ENCODE peak calls at places on chromosomes 12 and 14, in seven cellular contexts. One of them, this sample, is unnamed.

GRCh38 chr12:11555743-11556625 is 93.5 kb upstream of the ETV6 start:
- DNase-seq in AML-193: no peak
- DNase-seq in left ventricle myocardium inferior: no peak
- DNase-seq in natural killer cell treated with Interleukin-12 subunit alpha and Interleukin-12 subunit beta and Interleukin-15 and Interleukin-18, amount 100 ng/mL, for 72 hours: no peak
- DNase-seq in GM13976: no peak
- DNase-seq in substantia nigra: no peak
- DNase-seq in kidney tubule cell: no peak
- DNase-seq in this sample: no peak

GRCh38 chr14:24427537-24428508 is 1.6 kb downstream of the CBLN3 start:
- DNase-seq in natural killer cell treated with Interleukin-12 subunit alpha and Interleukin-12 subunit beta and Interleukin-15 and Interleukin-18, amount 100 ng/mL, for 72 hours: no peak
- DNase-seq in left ventricle myocardium inferior: no peak
- DNase-seq in AML-193: no peak
- DNase-seq in GM13976: no peak
- DNase-seq in kidney tubule cell: no peak
- DNase-seq in substantia nigra: no peak
- DNase-seq in this sample: no peak

GRCh38 chr12:59036341-59036740 is 116.0 kb upstream of the LRIG3 start:
- DNase-seq in left ventricle myocardium inferior: no peak
- DNase-seq in natural killer cell treated with Interleukin-12 subunit alpha and Interleukin-12 subunit beta and Interleukin-15 and Interleukin-18, amount 100 ng/mL, for 72 hours: no peak
- DNase-seq in kidney tubule cell: no peak
- DNase-seq in substantia nigra: no peak
- DNase-seq in GM13976: no peak
- DNase-seq in AML-193: no peak
- DNase-seq in this sample: no peak

GRCh38 chr12:118190266-118190665 is 54.3 kb downstream of the PEBP1 start:
- DNase-seq in substantia nigra: no peak
- DNase-seq in left ventricle myocardium inferior: no peak
- DNase-seq in natural killer cell treated with Interleukin-12 subunit alpha and Interleukin-12 subunit beta and Interleukin-15 and Interleukin-18, amount 100 ng/mL, for 72 hours: no peak
- DNase-seq in kidney tubule cell: peak; percentile 26
- DNase-seq in GM13976: no peak
- DNase-seq in AML-193: no peak
- DNase-seq in this sample: no peak

GRCh38 chr12:62632521-62632920 is 165.9 kb downstream of the MON2 start:
- DNase-seq in substantia nigra: no peak
- DNase-seq in natural killer cell treated with Interleukin-12 subunit alpha and Interleukin-12 subunit beta and Interleukin-15 and Interleukin-18, amount 100 ng/mL, for 72 hours: no peak
- DNase-seq in left ventricle myocardium inferior: peak; percentile 61
- DNase-seq in AML-193: no peak
- DNase-seq in GM13976: peak; percentile 61
- DNase-seq in kidney tubule cell: no peak
- DNase-seq in this sample: no peak

GRCh38 chr12:89390802-89391673 is 38.7 kb upstream of the DUSP6 start:
- DNase-seq in kidney tubule cell: peak; percentile 83
- DNase-seq in substantia nigra: no peak
- DNase-seq in left ventricle myocardium inferior: no peak
- DNase-seq in natural killer cell treated with Interleukin-12 subunit alpha and Interleukin-12 subunit beta and Interleukin-15 and Interleukin-18, amount 100 ng/mL, for 72 hours: peak; percentile 80
- DNase-seq in AML-193: peak; percentile 23
- DNase-seq in GM13976: no peak
- DNase-seq in this sample: no peak

GRCh38 chr14:50736932-50737419 is 68.9 kb upstream of the SAV1 start:
- DNase-seq in kidney tubule cell: no peak
- DNase-seq in GM13976: peak; percentile 69
- DNase-seq in substantia nigra: no peak
- DNase-seq in left ventricle myocardium inferior: no peak
- DNase-seq in natural killer cell treated with Interleukin-12 subunit alpha and Interleukin-12 subunit beta and Interleukin-15 and Interleukin-18, amount 100 ng/mL, for 72 hours: peak; percentile 65
- DNase-seq in AML-193: no peak
- DNase-seq in this sample: no peak

GRCh38 chr12:30914986-30915591 is 11.5 kb upstream of the TSPAN11 start:
- DNase-seq in substantia nigra: no peak
- DNase-seq in AML-193: no peak
- DNase-seq in left ventricle myocardium inferior: no peak
- DNase-seq in natural killer cell treated with Interleukin-12 subunit alpha and Interleukin-12 subunit beta and Interleukin-15 and Interleukin-18, amount 100 ng/mL, for 72 hours: no peak
- DNase-seq in kidney tubule cell: no peak
- DNase-seq in GM13976: no peak
- DNase-seq in this sample: no peak

GRCh38 chr12:93979189-93979588 is 169.2 kb upstream of the PLXNC1 start:
- DNase-seq in substantia nigra: no peak
- DNase-seq in natural killer cell treated with Interleukin-12 subunit alpha and Interleukin-12 subunit beta and Interleukin-15 and Interleukin-18, amount 100 ng/mL, for 72 hours: no peak
- DNase-seq in AML-193: peak; percentile 14
- DNase-seq in kidney tubule cell: peak; percentile 42
- DNase-seq in GM13976: peak; percentile 31
- DNase-seq in left ventricle myocardium inferior: no peak
- DNase-seq in this sample: no peak

GRCh38 chr14:101482066-101482465 is 79.2 kb upstream of the DIO3 start:
- DNase-seq in AML-193: no peak
- DNase-seq in natural killer cell treated with Interleukin-12 subunit alpha and Interleukin-12 subunit beta and Interleukin-15 and Interleukin-18, amount 100 ng/mL, for 72 hours: no peak
- DNase-seq in kidney tubule cell: no peak
- DNase-seq in left ventricle myocardium inferior: no peak
- DNase-seq in substantia nigra: no peak
- DNase-seq in GM13976: no peak
- DNase-seq in this sample: no peak

GRCh38 chr12:88578274-88578673 is 2.0 kb downstream of the KITLG start:
- DNase-seq in natural killer cell treated with Interleukin-12 subunit alpha and Interleukin-12 subunit beta and Interleukin-15 and Interleukin-18, amount 100 ng/mL, for 72 hours: no peak
- DNase-seq in AML-193: no peak
- DNase-seq in left ventricle myocardium inferior: no peak
- DNase-seq in substantia nigra: no peak
- DNase-seq in GM13976: no peak
- DNase-seq in kidney tubule cell: peak; percentile 44
- DNase-seq in this sample: no peak

GRCh38 chr12:32541754-32542374 is 137.2 kb upstream of the DNM1L start:
- DNase-seq in left ventricle myocardium inferior: no peak
- DNase-seq in GM13976: no peak
- DNase-seq in AML-193: peak; percentile 17
- DNase-seq in natural killer cell treated with Interleukin-12 subunit alpha and Interleukin-12 subunit beta and Interleukin-15 and Interleukin-18, amount 100 ng/mL, for 72 hours: no peak
- DNase-seq in kidney tubule cell: no peak
- DNase-seq in substantia nigra: no peak
- DNase-seq in this sample: no peak

GRCh38 chr14:29222671-29223268 is 456.2 kb downstream of the FOXG1 start:
- DNase-seq in substantia nigra: no peak
- DNase-seq in AML-193: peak; percentile 7
- DNase-seq in kidney tubule cell: peak; percentile 33
- DNase-seq in natural killer cell treated with Interleukin-12 subunit alpha and Interleukin-12 subunit beta and Interleukin-15 and Interleukin-18, amount 100 ng/mL, for 72 hours: no peak
- DNase-seq in left ventricle myocardium inferior: no peak
- DNase-seq in GM13976: no peak
- DNase-seq in this sample: peak; percentile 45

GRCh38 chr12:93109794-93110203 is 180.7 kb upstream of the EEA1 start:
- DNase-seq in substantia nigra: no peak
- DNase-seq in natural killer cell treated with Interleukin-12 subunit alpha and Interleukin-12 subunit beta and Interleukin-15 and Interleukin-18, amount 100 ng/mL, for 72 hours: no peak
- DNase-seq in kidney tubule cell: peak; percentile 74
- DNase-seq in AML-193: no peak
- DNase-seq in GM13976: peak; percentile 44
- DNase-seq in left ventricle myocardium inferior: no peak
- DNase-seq in this sample: no peak

GRCh38 chr14:95309261-95310051 is 10.3 kb downstream of the CLMN start:
- DNase-seq in left ventricle myocardium inferior: no peak
- DNase-seq in substantia nigra: no peak
- DNase-seq in AML-193: no peak
- DNase-seq in kidney tubule cell: no peak
- DNase-seq in GM13976: no peak
- DNase-seq in natural killer cell treated with Interleukin-12 subunit alpha and Interleukin-12 subunit beta and Interleukin-15 and Interleukin-18, amount 100 ng/mL, for 72 hours: no peak
- DNase-seq in this sample: no peak

GRCh38 chr12:13196302-13196921 is at the start of gene EMP1:
- DNase-seq in natural killer cell treated with Interleukin-12 subunit alpha and Interleukin-12 subunit beta and Interleukin-15 and Interleukin-18, amount 100 ng/mL, for 72 hours: no peak
- DNase-seq in left ventricle myocardium inferior: peak; percentile 92
- DNase-seq in AML-193: peak; percentile 61
- DNase-seq in GM13976: peak; percentile 47
- DNase-seq in substantia nigra: peak; percentile 18
- DNase-seq in kidney tubule cell: peak; percentile 100
- DNase-seq in this sample: peak; percentile 100

GRCh38 chr12:56007148-56007891 is 10.2 kb downstream of the SUOX start:
- DNase-seq in GM13976: peak; percentile 94
- DNase-seq in substantia nigra: peak; percentile 80
- DNase-seq in AML-193: peak; percentile 66
- DNase-seq in natural killer cell treated with Interleukin-12 subunit alpha and Interleukin-12 subunit beta and Interleukin-15 and Interleukin-18, amount 100 ng/mL, for 72 hours: peak; percentile 81
- DNase-seq in left ventricle myocardium inferior: peak; percentile 89
- DNase-seq in kidney tubule cell: peak; percentile 87
- DNase-seq in this sample: peak; percentile 56

GRCh38 chr12:9910716-9911421 is 21.3 kb downstream of the CLEC2A start:
- DNase-seq in kidney tubule cell: no peak
- DNase-seq in substantia nigra: no peak
- DNase-seq in GM13976: no peak
- DNase-seq in natural killer cell treated with Interleukin-12 subunit alpha and Interleukin-12 subunit beta and Interleukin-15 and Interleukin-18, amount 100 ng/mL, for 72 hours: no peak
- DNase-seq in left ventricle myocardium inferior: no peak
- DNase-seq in AML-193: no peak
- DNase-seq in this sample: no peak

GRCh38 chr14:77613207-77613606 is 3.2 kb downstream of the SPTLC2 start:
- DNase-seq in natural killer cell treated with Interleukin-12 subunit alpha and Interleukin-12 subunit beta and Interleukin-15 and Interleukin-18, amount 100 ng/mL, for 72 hours: no peak
- DNase-seq in substantia nigra: no peak
- DNase-seq in GM13976: no peak
- DNase-seq in left ventricle myocardium inferior: no peak
- DNase-seq in AML-193: peak; percentile 69
- DNase-seq in kidney tubule cell: peak; percentile 24
- DNase-seq in this sample: no peak

GRCh38 chr12:49089831-49090773 is 4.5 kb downstream of the DHH start:
- DNase-seq in AML-193: peak; percentile 12
- DNase-seq in GM13976: peak; percentile 34
- DNase-seq in kidney tubule cell: peak; percentile 35
- DNase-seq in left ventricle myocardium inferior: peak; percentile 39
- DNase-seq in natural killer cell treated with Interleukin-12 subunit alpha and Interleukin-12 subunit beta and Interleukin-15 and Interleukin-18, amount 100 ng/mL, for 72 hours: peak; percentile 75
- DNase-seq in substantia nigra: no peak
- DNase-seq in this sample: no peak

GRCh38 chr12:92426346-92426745 is 276.4 kb upstream of the PLEKHG7 start:
- DNase-seq in natural killer cell treated with Interleukin-12 subunit alpha and Interleukin-12 subunit beta and Interleukin-15 and Interleukin-18, amount 100 ng/mL, for 72 hours: no peak
- DNase-seq in AML-193: no peak
- DNase-seq in left ventricle myocardium inferior: no peak
- DNase-seq in substantia nigra: no peak
- DNase-seq in kidney tubule cell: no peak
- DNase-seq in GM13976: no peak
- DNase-seq in this sample: no peak

GRCh38 chr12:11344504-11344903 is 34.3 kb upstream of the PRB4 start:
- DNase-seq in left ventricle myocardium inferior: no peak
- DNase-seq in substantia nigra: no peak
- DNase-seq in GM13976: no peak
- DNase-seq in AML-193: no peak
- DNase-seq in natural killer cell treated with Interleukin-12 subunit alpha and Interleukin-12 subunit beta and Interleukin-15 and Interleukin-18, amount 100 ng/mL, for 72 hours: no peak
- DNase-seq in kidney tubule cell: no peak
- DNase-seq in this sample: no peak

GRCh38 chr12:123591702-123592481 is 7.5 kb downstream of the TMED2 start:
- DNase-seq in GM13976: no peak
- DNase-seq in substantia nigra: no peak
- DNase-seq in AML-193: no peak
- DNase-seq in kidney tubule cell: no peak
- DNase-seq in natural killer cell treated with Interleukin-12 subunit alpha and Interleukin-12 subunit beta and Interleukin-15 and Interleukin-18, amount 100 ng/mL, for 72 hours: no peak
- DNase-seq in left ventricle myocardium inferior: no peak
- DNase-seq in this sample: peak; percentile 43

GRCh38 chr14:102527255-102528232 is 18.0 kb upstream of the ANKRD9 start:
- DNase-seq in GM13976: no peak
- DNase-seq in left ventricle myocardium inferior: no peak
- DNase-seq in AML-193: no peak
- DNase-seq in natural killer cell treated with Interleukin-12 subunit alpha and Interleukin-12 subunit beta and Interleukin-15 and Interleukin-18, amount 100 ng/mL, for 72 hours: no peak
- DNase-seq in substantia nigra: no peak
- DNase-seq in kidney tubule cell: peak; percentile 93
- DNase-seq in this sample: no peak

GRCh38 chr12:12718382-12718761 is 1.2 kb downstream of the CDKN1B start:
- DNase-seq in natural killer cell treated with Interleukin-12 subunit alpha and Interleukin-12 subunit beta and Interleukin-15 and Interleukin-18, amount 100 ng/mL, for 72 hours: no peak
- DNase-seq in substantia nigra: no peak
- DNase-seq in AML-193: no peak
- DNase-seq in left ventricle myocardium inferior: no peak
- DNase-seq in kidney tubule cell: no peak
- DNase-seq in GM13976: no peak
- DNase-seq in this sample: no peak

GRCh38 chr14:33714527-33715222 is 236.2 kb downstream of the EGLN3 start:
- DNase-seq in kidney tubule cell: peak; percentile 9
- DNase-seq in natural killer cell treated with Interleukin-12 subunit alpha and Interleukin-12 subunit beta and Interleukin-15 and Interleukin-18, amount 100 ng/mL, for 72 hours: no peak
- DNase-seq in GM13976: no peak
- DNase-seq in AML-193: no peak
- DNase-seq in left ventricle myocardium inferior: no peak
- DNase-seq in substantia nigra: no peak
- DNase-seq in this sample: no peak

GRCh38 chr12:88922816-88923215 is 342.5 kb upstream of the KITLG start:
- DNase-seq in substantia nigra: no peak
- DNase-seq in left ventricle myocardium inferior: no peak
- DNase-seq in kidney tubule cell: peak; percentile 54
- DNase-seq in GM13976: no peak
- DNase-seq in natural killer cell treated with Interleukin-12 subunit alpha and Interleukin-12 subunit beta and Interleukin-15 and Interleukin-18, amount 100 ng/mL, for 72 hours: no peak
- DNase-seq in AML-193: no peak
- DNase-seq in this sample: no peak

GRCh38 chr12:57803317-57803893 is 15.1 kb downstream of the AVIL start:
- DNase-seq in substantia nigra: no peak
- DNase-seq in GM13976: peak; percentile 54
- DNase-seq in kidney tubule cell: peak; percentile 44
- DNase-seq in AML-193: peak; percentile 45
- DNase-seq in left ventricle myocardium inferior: peak; percentile 50
- DNase-seq in natural killer cell treated with Interleukin-12 subunit alpha and Interleukin-12 subunit beta and Interleukin-15 and Interleukin-18, amount 100 ng/mL, for 72 hours: no peak
- DNase-seq in this sample: peak; percentile 60

GRCh38 chr12:62434504-62435336 is 31.9 kb upstream of the MON2 start:
- DNase-seq in AML-193: peak; percentile 30
- DNase-seq in GM13976: peak; percentile 47
- DNase-seq in kidney tubule cell: peak; percentile 6
- DNase-seq in natural killer cell treated with Interleukin-12 subunit alpha and Interleukin-12 subunit beta and Interleukin-15 and Interleukin-18, amount 100 ng/mL, for 72 hours: no peak
- DNase-seq in left ventricle myocardium inferior: no peak
- DNase-seq in substantia nigra: no peak
- DNase-seq in this sample: no peak

GRCh38 chr12:70849265-70849960 is 71.1 kb downstream of the PTPRR start:
- DNase-seq in kidney tubule cell: peak; percentile 35
- DNase-seq in natural killer cell treated with Interleukin-12 subunit alpha and Interleukin-12 subunit beta and Interleukin-15 and Interleukin-18, amount 100 ng/mL, for 72 hours: no peak
- DNase-seq in AML-193: peak; percentile 30
- DNase-seq in left ventricle myocardium inferior: no peak
- DNase-seq in substantia nigra: no peak
- DNase-seq in GM13976: no peak
- DNase-seq in this sample: peak; percentile 17

GRCh38 chr12:118866346-118866745 is 115.0 kb upstream of the SRRM4 start:
- DNase-seq in GM13976: no peak
- DNase-seq in AML-193: no peak
- DNase-seq in substantia nigra: no peak
- DNase-seq in kidney tubule cell: no peak
- DNase-seq in natural killer cell treated with Interleukin-12 subunit alpha and Interleukin-12 subunit beta and Interleukin-15 and Interleukin-18, amount 100 ng/mL, for 72 hours: no peak
- DNase-seq in left ventricle myocardium inferior: no peak
- DNase-seq in this sample: no peak

GRCh38 chr12:25942709-25943108 is 15.8 kb upstream of the RASSF8 start:
- DNase-seq in substantia nigra: no peak
- DNase-seq in GM13976: no peak
- DNase-seq in kidney tubule cell: no peak
- DNase-seq in AML-193: no peak
- DNase-seq in natural killer cell treated with Interleukin-12 subunit alpha and Interleukin-12 subunit beta and Interleukin-15 and Interleukin-18, amount 100 ng/mL, for 72 hours: no peak
- DNase-seq in left ventricle myocardium inferior: no peak
- DNase-seq in this sample: no peak

GRCh38 chr12:11731455-11731854 is 82.0 kb downstream of the ETV6 start:
- DNase-seq in kidney tubule cell: peak; percentile 64
- DNase-seq in left ventricle myocardium inferior: no peak
- DNase-seq in natural killer cell treated with Interleukin-12 subunit alpha and Interleukin-12 subunit beta and Interleukin-15 and Interleukin-18, amount 100 ng/mL, for 72 hours: no peak
- DNase-seq in GM13976: no peak
- DNase-seq in AML-193: no peak
- DNase-seq in substantia nigra: no peak
- DNase-seq in this sample: peak; percentile 75

GRCh38 chr14:59707778-59708635 is 131.4 kb upstream of the CCDC175 start:
- DNase-seq in left ventricle myocardium inferior: no peak
- DNase-seq in kidney tubule cell: no peak
- DNase-seq in GM13976: no peak
- DNase-seq in natural killer cell treated with Interleukin-12 subunit alpha and Interleukin-12 subunit beta and Interleukin-15 and Interleukin-18, amount 100 ng/mL, for 72 hours: no peak
- DNase-seq in substantia nigra: no peak
- DNase-seq in AML-193: no peak
- DNase-seq in this sample: no peak

GRCh38 chr12:92717202-92717601 is 14.4 kb downstream of the PLEKHG7 start:
- DNase-seq in kidney tubule cell: peak; percentile 6
- DNase-seq in left ventricle myocardium inferior: no peak
- DNase-seq in natural killer cell treated with Interleukin-12 subunit alpha and Interleukin-12 subunit beta and Interleukin-15 and Interleukin-18, amount 100 ng/mL, for 72 hours: no peak
- DNase-seq in AML-193: peak; percentile 83
- DNase-seq in GM13976: no peak
- DNase-seq in substantia nigra: no peak
- DNase-seq in this sample: no peak

GRCh38 chr12:31712877-31713276 is 15.9 kb downstream of the AMN1 start:
- DNase-seq in substantia nigra: no peak
- DNase-seq in kidney tubule cell: no peak
- DNase-seq in natural killer cell treated with Interleukin-12 subunit alpha and Interleukin-12 subunit beta and Interleukin-15 and Interleukin-18, amount 100 ng/mL, for 72 hours: no peak
- DNase-seq in AML-193: no peak
- DNase-seq in left ventricle myocardium inferior: no peak
- DNase-seq in GM13976: no peak
- DNase-seq in this sample: no peak

This sample was measured in SW 1271.